ENCODE peak calls at places on chromosomes 13 and 19, in five cellular contexts. X, L, R, S and O are unnamed samples.

GRCh38 chr19:1259873-1260748 is 9.0 kb upstream of the CIRBP start:
- DNase-seq in X (no peak), L (peak), R (no peak), S (no peak), O (peak)

GRCh38 chr19:47353307-47353712 is 4.2 kb downstream of the DHX34 start:
- DNase-seq in X (no peak), L (no peak), R (no peak), S (no peak), O (no peak)

GRCh38 chr19:15563325-15563794 is 51.7 kb upstream of the CYP4F8 start:
- DNase-seq in X (peak), L (no peak), R (no peak), S (no peak), O (no peak)

GRCh38 chr13:39263033-39263432 is 224.8 kb downstream of the NHLRC3 start:
- DNase-seq in X (peak), L (peak), R (peak), S (peak), O (no peak)

GRCh38 chr13:21069561-21070004 is 8.2 kb upstream of the LATS2 start:
- DNase-seq in X (peak), L (no peak), R (peak), S (peak), O (no peak)

GRCh38 chr19:29260477-29261317 is 47.7 kb upstream of the UQCRFS1 start:
- DNase-seq in X (peak), L (peak), R (peak), S (no peak), O (no peak)

GRCh38 chr13:50715402-50716146 is 127.9 kb downstream of the DLEU7 start:
- DNase-seq in X (no peak), L (no peak), R (no peak), S (no peak), O (no peak)

GRCh38 chr13:98162935-98163334 is 14.1 kb downstream of the RNF113B start:
- DNase-seq in X (no peak), L (no peak), R (no peak), S (no peak), O (no peak)

GRCh38 chr13:108807841-108808240 is 178.4 kb downstream of the MYO16 start:
- DNase-seq in X (no peak), L (no peak), R (no peak), S (no peak), O (no peak)